ENCODE peak calls at places on chromosomes 1 and 21, in ten cellular contexts. V is glutamatergic neuron; S is PC-9; Y is fibroblast of mammary gland; F is suprapubic skin; R is mucosa of descending colon; L is ovary; H is EL; D is body of pancreas; T is activated naive CD4-positive, alpha-beta T cell. Q is an unnamed sample.

GRCh38 chr1:45412899-45413298 is 72.7 kb upstream of the MUTYH start:
- DNase-seq in V (no peak), S (no peak), Y (no peak), F (no peak), R (no peak), L (no peak), H (no peak), D (no peak), T (no peak), Q (no peak)

GRCh38 chr1:148315081-148315811 is 163.2 kb upstream of the NBPF11 start:
- DNase-seq in V (no peak), S (no peak), Y (peak; percentile 74), F (no peak), R (no peak), L (no peak), H (peak; percentile 61), D (no peak), T (no peak), Q (no peak)

GRCh38 chr1:51583532-51583931 is 33.4 kb upstream of the OSBPL9 start:
- DNase-seq in V (no peak), S (no peak), Y (peak; percentile 91), F (peak; percentile 81), R (no peak), L (peak; percentile 79), H (no peak), D (peak; percentile 46), T (no peak), Q (no peak)

GRCh38 chr1:54574158-54574778 is 26.2 kb downstream of the ACOT11 start:
- DNase-seq in V (no peak), S (no peak), Y (no peak), F (no peak), R (no peak), L (no peak), H (no peak), D (no peak), T (no peak), Q (peak; percentile 44)

GRCh38 chr1:184621262-184621661 is 133.4 kb downstream of the EDEM3 start:
- DNase-seq in V (no peak), S (no peak), Y (peak; percentile 90), F (no peak), R (no peak), L (no peak), H (no peak), D (no peak), T (no peak), Q (peak; percentile 10)

GRCh38 chr1:234986750-234987414 is 141.8 kb downstream of the TOMM20 start:
- DNase-seq in V (no peak), S (no peak), Y (peak; percentile 65), F (no peak), R (no peak), L (no peak), H (no peak), D (no peak), T (no peak), Q (no peak)

GRCh38 chr1:30375156-30375555 is 348.2 kb downstream of the MATN1 start:
- DNase-seq in V (no peak), S (no peak), Y (no peak), F (peak; percentile 69), R (no peak), L (no peak), H (no peak), D (no peak), T (no peak), Q (no peak)

GRCh38 chr1:204584699-204585372 is 68.6 kb downstream of the MDM4 start:
- DNase-seq in V (no peak), S (no peak), Y (no peak), F (no peak), R (peak; percentile 56), L (no peak), H (no peak), D (no peak), T (no peak), Q (no peak)

GRCh38 chr1:10494754-10495474 is 20.2 kb downstream of the PEX14 start:
- DNase-seq in V (peak; percentile 90), S (peak; percentile 45), Y (peak; percentile 52), F (no peak), R (peak; percentile 66), L (peak; percentile 81), H (peak; percentile 65), D (peak; percentile 64), T (peak; percentile 64), Q (peak; percentile 85)

GRCh38 chr1:6039031-6039430 is 6.7 kb upstream of the KCNAB2 start:
- DNase-seq in V (no peak), S (no peak), Y (no peak), F (no peak), R (no peak), L (no peak), H (no peak), D (no peak), T (no peak), Q (no peak)

GRCh38 chr1:65006806-65007205 is 40.5 kb upstream of the JAK1 start:
- DNase-seq in V (no peak), S (no peak), Y (no peak), F (no peak), R (no peak), L (no peak), H (no peak), D (no peak), T (no peak), Q (no peak)

GRCh38 chr1:46180082-46180616 is 3.9 kb upstream of the P3R3URF start:
- DNase-seq in V (peak; percentile 80), S (peak; percentile 90), Y (no peak), F (no peak), R (peak; percentile 93), L (no peak), H (no peak), D (peak; percentile 60), T (no peak), Q (peak; percentile 84)

GRCh38 chr21:38914531-38915385 is 109.0 kb downstream of the ETS2 start:
- DNase-seq in V (no peak), S (no peak), Y (peak; percentile 31), F (no peak), R (peak; percentile 57), L (peak; percentile 63), H (no peak), D (no peak), T (no peak), Q (peak; percentile 73)

GRCh38 chr1:5232537-5232936 is 578.1 kb downstream of the AJAP1 start:
- DNase-seq in V (no peak), S (no peak), Y (no peak), F (no peak), R (no peak), L (no peak), H (no peak), D (no peak), T (no peak), Q (no peak)

GRCh38 chr1:156752843-156753486 is 1.5 kb upstream of the HDGF start:
- DNase-seq in V (no peak), S (peak; percentile 61), Y (no peak), F (no peak), R (no peak), L (peak; percentile 25), H (no peak), D (no peak), T (no peak), Q (no peak)

GRCh38 chr1:244154882-244155531 is 103.9 kb downstream of the ZBTB18 start:
- DNase-seq in V (no peak), S (no peak), Y (no peak), F (no peak), R (no peak), L (no peak), H (no peak), D (peak; percentile 72), T (no peak), Q (no peak)

GRCh38 chr1:197806718-197807117 is 31.4 kb upstream of the DENND1B start:
- DNase-seq in V (no peak), S (no peak), Y (no peak), F (no peak), R (no peak), L (no peak), H (no peak), D (no peak), T (no peak), Q (no peak)

GRCh38 chr1:1425753-1426495 is 4.8 kb upstream of the ANKRD65 start:
- DNase-seq in V (peak; percentile 49), S (no peak), Y (no peak), F (no peak), R (peak; percentile 50), L (no peak), H (no peak), D (no peak), T (no peak), Q (no peak)

GRCh38 chr21:46092026-46092764 is 5.7 kb upstream of the COL6A2 start:
- DNase-seq in V (no peak), S (no peak), Y (peak; percentile 100), F (no peak), R (peak; percentile 60), L (peak; percentile 74), H (peak; percentile 85), D (peak; percentile 29), T (no peak), Q (no peak)

GRCh38 chr1:61053712-61054608 is 28.4 kb upstream of the NFIA start:
- DNase-seq in V (peak; percentile 63), S (no peak), Y (no peak), F (no peak), R (peak; percentile 74), L (peak; percentile 67), H (no peak), D (peak; percentile 48), T (no peak), Q (peak; percentile 28)

GRCh38 chr1:227396539-227397355 is 78.5 kb upstream of the CDC42BPA start:
- DNase-seq in V (no peak), S (no peak), Y (no peak), F (no peak), R (no peak), L (no peak), H (no peak), D (no peak), T (no peak), Q (peak; percentile 29)

GRCh38 chr1:55893155-55893554 is 678.0 kb upstream of the USP24 start:
- DNase-seq in V (no peak), S (peak; percentile 43), Y (peak; percentile 78), F (no peak), R (no peak), L (no peak), H (peak; percentile 55), D (no peak), T (no peak), Q (peak; percentile 29)

GRCh38 chr1:31984419-31985347 is 29.0 kb upstream of the KHDRBS1 start:
- DNase-seq in V (no peak), S (no peak), Y (peak; percentile 53), F (no peak), R (no peak), L (no peak), H (peak; percentile 39), D (no peak), T (no peak), Q (no peak)

GRCh38 chr1:36953061-36953460 is 81.3 kb downstream of the GRIK3 start:
- DNase-seq in V (no peak), S (no peak), Y (no peak), F (no peak), R (no peak), L (no peak), H (no peak), D (no peak), T (no peak), Q (no peak)

GRCh38 chr1:37945743-37946702 is 830 bp downstream of the INPP5B start:
- DNase-seq in V (peak; percentile 25), S (no peak), Y (peak; percentile 90), F (no peak), R (peak; percentile 73), L (peak; percentile 88), H (peak; percentile 85), D (peak; percentile 59), T (no peak), Q (no peak)

GRCh38 chr1:112934562-112934952 is 21.4 kb downstream of the SLC16A1 start:
- DNase-seq in V (no peak), S (peak; percentile 26), Y (peak; percentile 17), F (no peak), R (no peak), L (no peak), H (no peak), D (no peak), T (no peak), Q (no peak)

GRCh38 chr1:42953182-42954180 is 5.2 kb downstream of the SLC2A1 start:
- DNase-seq in V (no peak), S (no peak), Y (no peak), F (no peak), R (no peak), L (no peak), H (no peak), D (no peak), T (no peak), Q (no peak)

GRCh38 chr1:228923973-228924766 is 188.9 kb downstream of the RHOU start:
- DNase-seq in V (no peak), S (no peak), Y (no peak), F (no peak), R (no peak), L (no peak), H (no peak), D (no peak), T (no peak), Q (no peak)

Q was measured in small intestine.